ENCODE peak calls at places on chromosomes 2 and 18, in nine cellular contexts. X, M, V, N, I, U, W, C and J are unnamed samples.

GRCh38 chr2:112187805-112188596 is 49.8 kb downstream of the FBLN7 start:
- DNase-seq in C (no peak), I (no peak), X (no peak), N (no peak), U (no peak), V (peak; percentile 47), M (no peak), W (peak; percentile 26), J (no peak)

GRCh38 chr2:55772309-55772980 is 78.8 kb upstream of the PNPT1 start:
- DNase-seq in N (no peak), M (no peak), W (no peak), X (no peak), U (no peak), I (no peak), C (no peak), V (no peak), J (no peak)

GRCh38 chr18:70673834-70674233 is 385.0 kb downstream of the SOCS6 start:
- DNase-seq in M (no peak), V (no peak), N (no peak), I (no peak), X (no peak), C (no peak), U (no peak), W (no peak), J (no peak)

GRCh38 chr2:224869601-224870000 is 153.4 kb upstream of the CCDC195 start:
- DNase-seq in U (no peak), I (no peak), X (no peak), V (peak; percentile 53), N (peak; percentile 81), C (no peak), W (peak; percentile 30), M (no peak), J (peak; percentile 77)

GRCh38 chr2:134927195-134927594 is 8.6 kb downstream of the CCNT2 start:
- DNase-seq in M (no peak), N (no peak), C (no peak), U (no peak), V (peak; percentile 9), X (no peak), I (no peak), W (no peak), J (no peak)

GRCh38 chr2:42696987-42697386 is 66.9 kb downstream of the OXER1 start:
- DNase-seq in M (no peak), N (no peak), X (no peak), U (no peak), V (no peak), I (no peak), C (no peak), W (no peak), J (no peak)

GRCh38 chr2:181780159-181781081 is 100.1 kb upstream of the NEUROD1 start:
- DNase-seq in I (no peak), C (peak; percentile 40), U (no peak), W (no peak), V (no peak), M (no peak), N (no peak), X (no peak), J (no peak)

GRCh38 chr2:148959745-148960144 is 78.8 kb upstream of the LYPD6B start:
- DNase-seq in X (no peak), N (no peak), V (no peak), W (no peak), U (no peak), C (no peak), M (no peak), I (no peak), J (no peak)

GRCh38 chr2:59296279-59296678 is 1055.2 kb upstream of the FANCL start:
- DNase-seq in W (no peak), M (no peak), N (no peak), I (no peak), X (no peak), C (no peak), V (no peak), U (no peak), J (no peak)

GRCh38 chr2:74414913-74415761 is 6.3 kb downstream of the C2orf81 start:
- DNase-seq in M (no peak), V (no peak), U (no peak), N (no peak), I (peak; percentile 37), X (peak; percentile 55), W (no peak), C (no peak), J (no peak)

GRCh38 chr2:55048514-55048924 is 1.7 kb downstream of the RTN4 start:
- DNase-seq in X (no peak), C (peak; percentile 63), N (no peak), V (peak; percentile 31), I (no peak), M (no peak), W (no peak), U (no peak), J (no peak)